ENCODE peak calls at places on chromosomes 12 and 14, in five cellular contexts. R, Q, B, M and N are unnamed samples.

GRCh38 chr12:124852329-124852831 is 11.3 kb downstream of the SCARB1 start:
- DNase-seq in R (no peak), Q (no peak), B (peak; percentile 40), M (peak; percentile 26), N (peak; percentile 62)

GRCh38 chr14:78227466-78228077 is 57.4 kb downstream of the NRXN3 start:
- DNase-seq in R (no peak), Q (no peak), B (no peak), M (no peak), N (no peak)

GRCh38 chr14:34498684-34499412 is 36.8 kb upstream of the SPTSSA start:
- DNase-seq in R (peak; percentile 28), Q (peak; percentile 68), B (peak; percentile 43), M (peak; percentile 46), N (no peak)

GRCh38 chr14:50257728-50258127 is 26.4 kb upstream of the SOS2 start:
- DNase-seq in R (no peak), Q (no peak), B (no peak), M (no peak), N (no peak)

GRCh38 chr14:28612414-28612813 is 154.2 kb upstream of the FOXG1 start:
- DNase-seq in R (no peak), Q (no peak), B (no peak), M (no peak), N (no peak)

GRCh38 chr14:75981426-75981825 is 369 bp downstream of the TGFB3 start:
- DNase-seq in R (peak; percentile 32), Q (no peak), B (no peak), M (no peak), N (no peak)

GRCh38 chr12:120529641-120530314 is 820 bp upstream of the COQ5 start:
- DNase-seq in R (peak; percentile 55), Q (peak; percentile 40), B (peak; percentile 41), M (peak; percentile 82), N (no peak)

GRCh38 chr14:57870686-57871457 is 5.0 kb upstream of the SLC35F4 start:
- DNase-seq in R (no peak), Q (no peak), B (no peak), M (no peak), N (no peak)

GRCh38 chr14:31266437-31267331 is 59.1 kb upstream of the HECTD1 start:
- DNase-seq in R (no peak), Q (no peak), B (no peak), M (no peak), N (no peak)

GRCh38 chr12:117836999-117837736 is 131.6 kb downstream of the KSR2 start:
- DNase-seq in R (peak; percentile 86), Q (peak; percentile 78), B (peak; percentile 73), M (peak; percentile 64), N (peak; percentile 56)

GRCh38 chr14:40122978-40123648 is 690.9 kb upstream of the FBXO33 start:
- DNase-seq in R (no peak), Q (peak; percentile 30), B (no peak), M (peak; percentile 11), N (no peak)

GRCh38 chr12:3791475-3791874 is 38.6 kb upstream of the CRACR2A start:
- DNase-seq in R (no peak), Q (no peak), B (no peak), M (no peak), N (no peak)

GRCh38 chr14:56423591-56423991 is 156.0 kb upstream of the TMEM260 start:
- DNase-seq in R (no peak), Q (no peak), B (peak; percentile 75), M (no peak), N (no peak)

GRCh38 chr12:109870648-109871047 is 9.7 kb downstream of the GLTP start:
- DNase-seq in R (no peak), Q (peak; percentile 5), B (peak; percentile 24), M (no peak), N (no peak)

GRCh38 chr14:21275261-21275858 is 4.5 kb upstream of the RPGRIP1 start:
- DNase-seq in R (no peak), Q (no peak), B (no peak), M (no peak), N (no peak)

GRCh38 chr12:31525496-31526157 is 65.3 kb downstream of the DENND5B start:
- DNase-seq in R (no peak), Q (no peak), B (no peak), M (no peak), N (no peak)